ENCODE peak calls at places on chromosomes 5 and 9, in four cellular contexts. X, L, Q and Y are unnamed samples.

GRCh38 chr5:107129051-107129450 is 541.7 kb downstream of the EFNA5 start:
- DNase-seq in Q (no peak), X (no peak), L (peak), Y (no peak)

GRCh38 chr5:179792612-179793469 is 945 bp upstream of the LTC4S start:
- DNase-seq in L (no peak), X (peak), Q (no peak), Y (no peak)

GRCh38 chr5:57302643-57303042 is 128.8 kb downstream of the GPBP1 start:
- DNase-seq in Q (no peak), X (no peak), L (peak), Y (peak)

GRCh38 chr9:134844821-134845220 is 35.8 kb upstream of the FCN2 start:
- DNase-seq in X (no peak), Q (no peak), L (no peak), Y (no peak)

GRCh38 chr9:127968717-127969383 is 11.9 kb downstream of the EEIG1 start:
- DNase-seq in X (peak), Q (peak), L (peak), Y (peak)

GRCh38 chr5:40551706-40552557 is 127.8 kb upstream of the PTGER4 start:
- DNase-seq in L (peak), X (no peak), Q (peak), Y (peak)

GRCh38 chr5:124524552-124525232 is 221.7 kb downstream of the ZNF608 start:
- DNase-seq in Q (no peak), X (no peak), L (no peak), Y (no peak)

GRCh38 chr9:110830495-110830894 is 161.9 kb downstream of the MUSK start:
- DNase-seq in X (no peak), L (no peak), Q (no peak), Y (no peak)